ENCODE peak calls at places on chromosomes 13 and 19, in nine cellular contexts. P is neuronal stem cell, I is heart right ventricle, T is fibroblast of lung, S is tibial artery, X is RWPE1, C is GM23248, D is SK-N-SH, Z is ovary. N is an unnamed sample.

GRCh38 chr19:17579523-17580244 is 24.2 kb downstream of the COLGALT1 start:
- DNase-seq in P (peak), I (peak), T (peak), S (no peak), X (peak), C (peak), D (peak), Z (peak), N (no peak)

GRCh38 chr13:45306966-45307365 is 34.0 kb downstream of the TPT1 start:
- DNase-seq in P (no peak), I (no peak), T (no peak), S (no peak), X (no peak), C (no peak), D (no peak), Z (no peak), N (no peak)

GRCh38 chr13:97353927-97354326 is 80.0 kb upstream of the RAP2A start:
- DNase-seq in P (no peak), I (no peak), T (peak), S (no peak), X (no peak), C (peak), D (no peak), Z (no peak), N (peak)

GRCh38 chr13:75175575-75175974 is 306.4 kb downstream of the TBC1D4 start:
- DNase-seq in P (no peak), I (no peak), T (peak), S (no peak), X (no peak), C (peak), D (no peak), Z (no peak), N (no peak)

GRCh38 chr13:101092985-101093384 is 323.3 kb downstream of the NALCN start:
- DNase-seq in P (no peak), I (no peak), T (no peak), S (no peak), X (peak), C (peak), D (no peak), Z (no peak), N (no peak)

GRCh38 chr19:28841531-28841930 is 371.4 kb downstream of the UQCRFS1 start:
- DNase-seq in P (no peak), I (no peak), T (no peak), S (no peak), X (no peak), C (no peak), D (no peak), Z (no peak), N (no peak)

GRCh38 chr13:110265682-110266430 is 41.1 kb downstream of the COL4A1 start:
- DNase-seq in P (no peak), I (peak), T (peak), S (peak), X (no peak), C (no peak), D (peak), Z (no peak), N (no peak)

GRCh38 chr19:15445227-15445605 is 4.5 kb downstream of the WIZ start:
- DNase-seq in P (no peak), I (no peak), T (no peak), S (no peak), X (no peak), C (no peak), D (no peak), Z (no peak), N (no peak)

GRCh38 chr19:49927526-49928264 is 1.3 kb upstream of the ATF5 start:
- DNase-seq in P (no peak), I (no peak), T (no peak), S (no peak), X (no peak), C (no peak), D (no peak), Z (no peak), N (no peak)

GRCh38 chr19:48754950-48755645 is at the start of gene FGF21:
- DNase-seq in P (no peak), I (no peak), T (no peak), S (no peak), X (no peak), C (no peak), D (no peak), Z (no peak), N (no peak)

GRCh38 chr13:97338571-97338970 is 95.4 kb upstream of the RAP2A start:
- DNase-seq in P (no peak), I (no peak), T (no peak), S (no peak), X (no peak), C (no peak), D (no peak), Z (no peak), N (no peak)

GRCh38 chr19:55753401-55753800 is 5.5 kb upstream of the RFPL4A start:
- DNase-seq in P (no peak), I (no peak), T (no peak), S (no peak), X (no peak), C (no peak), D (no peak), Z (no peak), N (no peak)

GRCh38 chr19:16229322-16229641 is 31.6 kb downstream of the AP1M1 start:
- DNase-seq in P (no peak), I (no peak), T (no peak), S (peak), X (no peak), C (no peak), D (peak), Z (no peak), N (no peak)

GRCh38 chr13:23579072-23579885 is 9.1 kb downstream of the TNFRSF19 start:
- DNase-seq in P (peak), I (peak), T (peak), S (peak), X (peak), C (peak), D (peak), Z (peak), N (peak)

GRCh38 chr19:41064974-41065569 is 23.2 kb upstream of the CYP2A13 start:
- DNase-seq in P (no peak), I (no peak), T (peak), S (no peak), X (peak), C (peak), D (peak), Z (no peak), N (no peak)

GRCh38 chr13:33123066-33123940 is 107.1 kb downstream of the KL start:
- DNase-seq in P (no peak), I (peak), T (peak), S (peak), X (no peak), C (peak), D (no peak), Z (no peak), N (no peak)

GRCh38 chr13:33126909-33127607 is 110.8 kb downstream of the KL start:
- DNase-seq in P (no peak), I (peak), T (peak), S (no peak), X (no peak), C (peak), D (no peak), Z (no peak), N (no peak)

GRCh38 chr13:33128134-33128533 is 111.9 kb downstream of the KL start:
- DNase-seq in P (no peak), I (no peak), T (no peak), S (no peak), X (no peak), C (peak), D (no peak), Z (no peak), N (no peak)

GRCh38 chr13:33129094-33129832 is 113.0 kb downstream of the KL start:
- DNase-seq in P (no peak), I (peak), T (no peak), S (no peak), X (no peak), C (no peak), D (no peak), Z (no peak), N (no peak)

GRCh38 chr13:33125821-33126570 is 109.8 kb downstream of the KL start:
- DNase-seq in P (peak), I (peak), T (peak), S (peak), X (peak), C (peak), D (no peak), Z (peak), N (peak)
- H3K27ac ChIP-seq in P (no peak), I (peak), T (peak), S (peak), X (peak), C (peak), D (peak), Z (peak), N (peak)

DNA sequence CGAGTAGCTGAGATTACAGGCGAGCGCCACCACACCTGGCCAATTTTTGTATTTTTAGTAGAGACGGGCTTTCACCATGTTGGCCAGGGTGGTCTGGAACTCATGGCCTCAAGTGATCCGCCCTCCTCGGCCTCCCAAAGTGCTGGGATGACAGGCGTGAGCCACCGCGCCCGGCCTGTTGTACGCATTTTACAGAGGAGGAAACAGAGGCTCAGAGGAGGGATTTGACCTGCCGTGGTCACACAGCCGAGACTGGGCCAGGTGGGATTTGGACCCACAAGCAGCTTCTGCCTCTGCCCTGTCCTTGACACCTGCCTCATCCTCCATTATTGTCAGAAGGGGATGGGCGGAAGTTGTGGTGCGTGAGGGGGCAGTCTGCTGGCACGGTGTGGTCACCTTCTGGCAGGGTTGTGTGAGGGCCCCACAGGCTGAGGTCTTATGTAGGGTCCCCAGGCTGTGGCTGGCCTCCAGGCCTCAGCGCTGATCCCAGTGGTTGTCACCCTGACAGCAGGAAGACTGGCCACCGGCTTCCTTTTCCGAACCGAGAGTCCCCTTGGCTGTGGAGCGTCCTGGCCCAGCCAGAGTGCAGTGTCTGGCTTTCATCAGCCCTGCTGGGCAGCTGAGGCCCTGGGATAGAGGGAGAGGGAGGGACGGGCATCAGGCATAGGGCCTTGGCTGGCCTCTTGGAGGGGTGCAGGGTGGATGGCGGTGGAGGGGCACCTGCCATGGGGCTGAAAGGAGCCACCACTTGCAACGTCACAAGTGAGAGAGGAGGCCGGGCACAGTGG is 20.3 kb downstream of the NFIC start:
- DNase-seq in P (no peak), I (peak), T (no peak), S (no peak), X (no peak), C (no peak), D (peak), Z (no peak), N (no peak)
- H3K27ac ChIP-seq in P (no peak), I (peak), T (peak), S (peak), X (peak), C (peak), D (peak), Z (peak), N (no peak)

GRCh38 chr13:79646880-79647279 is 165.9 kb downstream of the NDFIP2 start:
- DNase-seq in P (no peak), I (no peak), T (no peak), S (no peak), X (no peak), C (no peak), D (no peak), Z (no peak), N (no peak)
- H3K27ac ChIP-seq in P (no peak), I (no peak), T (no peak), S (no peak), X (peak), C (no peak), D (no peak), Z (no peak), N (no peak)

DNA sequence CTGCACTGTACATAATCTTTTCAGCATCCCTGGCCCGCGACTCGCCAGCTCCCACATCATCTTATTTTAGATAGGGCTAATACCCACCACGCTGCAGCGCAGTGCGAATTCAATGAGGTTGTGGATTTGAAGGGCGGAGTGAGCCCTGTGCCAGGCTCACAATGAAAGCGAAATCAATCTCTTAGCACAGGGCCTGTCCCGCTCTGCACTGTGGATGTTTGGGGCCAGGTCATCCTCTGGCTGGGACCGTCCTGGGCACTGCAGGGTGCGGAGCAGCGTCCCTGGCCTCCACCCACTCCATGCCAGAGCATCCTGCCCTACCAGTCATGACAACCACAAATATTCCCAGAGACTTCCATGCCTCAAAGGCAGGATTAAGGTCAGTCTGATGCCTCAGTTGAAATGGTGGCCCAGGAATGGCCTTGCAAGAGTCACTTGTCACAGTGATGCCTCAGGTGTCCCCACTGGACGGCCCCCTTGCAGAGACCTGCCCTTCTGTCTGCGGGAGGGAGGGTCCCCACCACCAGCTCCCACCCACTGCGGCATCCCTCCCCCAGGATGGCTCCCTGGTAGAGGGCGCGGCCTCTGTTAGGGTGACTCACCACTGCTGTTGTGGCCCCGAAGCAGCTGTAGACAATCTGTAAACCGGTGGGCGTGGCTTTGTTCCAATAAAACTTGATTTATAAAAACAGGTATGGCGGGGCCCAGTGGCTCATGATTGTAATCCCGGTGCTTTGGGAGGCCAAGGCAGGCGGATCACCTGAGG is 5.6 kb downstream of the UHRF1 start:
- DNase-seq in P (no peak), I (no peak), T (peak), S (no peak), X (peak), C (peak), D (no peak), Z (no peak), N (peak)
- H3K27ac ChIP-seq in P (no peak), I (no peak), T (peak), S (no peak), X (peak), C (peak), D (peak), Z (no peak), N (peak)

DNA sequence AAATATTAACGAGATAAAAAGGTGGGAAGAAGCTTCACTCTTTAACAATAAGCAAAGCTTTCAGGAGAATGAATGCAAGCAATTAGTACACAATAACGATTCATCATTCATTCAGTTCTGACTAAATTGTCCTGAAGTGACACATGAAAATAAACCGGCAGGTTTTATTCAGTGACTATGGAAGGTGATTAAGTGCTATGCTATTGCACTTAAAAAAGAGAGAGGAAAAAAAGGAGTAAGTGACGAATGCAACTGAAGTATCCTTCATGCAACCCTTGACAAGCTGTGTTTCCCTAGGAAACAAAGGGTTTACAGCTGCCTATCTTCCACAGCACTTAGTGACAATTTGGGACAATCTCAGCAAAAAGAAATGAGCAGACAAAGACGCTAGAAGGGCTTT is 1.4 kb downstream of the LIG4 start:
- DNase-seq in P (no peak), I (no peak), T (peak), S (no peak), X (peak), C (peak), D (no peak), Z (no peak), N (no peak)
- H3K27ac ChIP-seq in P (no peak), I (no peak), T (peak), S (no peak), X (no peak), C (peak), D (no peak), Z (no peak), N (no peak)